ENCODE peak calls at places on chromosome 11, in five cellular contexts. F is thoracic aorta, S is psoas muscle, G is mammary epithelial cell, W is kidney. T is an unnamed sample.
A peak's percentile ranks its signal among the peaks of the same experiment; 100 is the strongest.

GRCh38 chr11:107598225-107599139 is 7.5 kb downstream of the ELMOD1 start:
- DNase-seq in G (no peak), S (peak; percentile 54), W (no peak), F (no peak), T (no peak)

GRCh38 chr11:2213384-2213842 is 41.8 kb upstream of the TH start:
- DNase-seq in W (peak; percentile 54), F (no peak), G (no peak), S (peak; percentile 45), T (no peak)

GRCh38 chr11:111691176-111691575 is 75.0 kb downstream of the PPP2R1B start:
- DNase-seq in W (no peak), S (no peak), F (no peak), G (no peak), T (no peak)

GRCh38 chr11:5550440-5551095 is 2.2 kb upstream of the OR52H1 start:
- DNase-seq in S (no peak), W (no peak), F (no peak), G (peak; percentile 68), T (peak; percentile 49)

GRCh38 chr11:104093426-104094280 is 57.2 kb downstream of the DDI1 start:
- DNase-seq in G (no peak), W (no peak), F (no peak), S (no peak), T (no peak)

GRCh38 chr11:111735262-111736116 is 30.7 kb downstream of the PPP2R1B start:
- DNase-seq in W (peak; percentile 94), F (peak; percentile 62), G (peak; percentile 95), S (peak; percentile 85), T (peak; percentile 96)

GRCh38 chr11:117597083-117597482 is 199.9 kb downstream of the DSCAML1 start:
- DNase-seq in W (no peak), F (no peak), S (no peak), G (peak; percentile 18), T (peak; percentile 11)

GRCh38 chr11:106156290-106156937 is 79.0 kb downstream of the AASDHPPT start:
- DNase-seq in F (no peak), S (no peak), W (no peak), G (peak; percentile 58), T (no peak)

GRCh38 chr11:69207165-69207889 is 51.6 kb downstream of the SMIM38 start:
- DNase-seq in S (no peak), W (no peak), G (no peak), F (no peak), T (no peak)

GRCh38 chr11:9535189-9535781 is 38.2 kb upstream of the WEE1 start:
- DNase-seq in W (no peak), F (peak; percentile 23), G (peak; percentile 78), S (peak; percentile 89), T (peak; percentile 49)

GRCh38 chr11:69463181-69463891 is 18.1 kb upstream of the LINC01488 start:
- DNase-seq in F (no peak), S (peak; percentile 72), W (peak; percentile 66), G (no peak), T (peak; percentile 4)

GRCh38 chr11:34302046-34302921 is 55.5 kb downstream of the ABTB2 start:
- DNase-seq in G (peak; percentile 77), S (no peak), W (no peak), F (no peak), T (no peak)

GRCh38 chr11:105181100-105181499 is 41.5 kb upstream of the CARD18 start:
- DNase-seq in F (no peak), W (no peak), G (peak; percentile 41), S (no peak), T (peak; percentile 82)

GRCh38 chr11:56705784-56706396 is 7.0 kb downstream of the OR9G1 start:
- DNase-seq in W (no peak), G (peak; percentile 14), S (no peak), F (no peak), T (no peak)

GRCh38 chr11:119344291-119345010 is 2.1 kb downstream of the MFRP start:
- DNase-seq in S (no peak), W (peak; percentile 66), F (no peak), G (no peak), T (no peak)

GRCh38 chr11:9688716-9689511 is 25.0 kb downstream of the SWAP70 start:
- DNase-seq in G (peak; percentile 80), F (no peak), W (no peak), S (no peak), T (peak; percentile 78)

GRCh38 chr11:2575611-2576051 is 124.2 kb downstream of the KCNQ1OT1 start:
- DNase-seq in F (no peak), G (no peak), S (peak; percentile 36), W (peak; percentile 40), T (no peak)

GRCh38 chr11:72079776-72080325 is 491 bp downstream of the NUMA1 start:
- DNase-seq in G (peak; percentile 24), W (no peak), S (no peak), F (no peak), T (no peak)

GRCh38 chr11:27179334-27179733 is 138.7 kb downstream of the BBOX1 start:
- DNase-seq in G (no peak), F (no peak), W (no peak), S (no peak), T (no peak)

GRCh38 chr11:70524096-70524922 is 126.0 kb downstream of the CTTN start:
- DNase-seq in G (no peak), F (no peak), S (peak; percentile 19), W (peak; percentile 48), T (no peak)

GRCh38 chr11:73237471-73238290 is 19.6 kb downstream of the P2RY2 start:
- DNase-seq in S (peak; percentile 92), W (peak; percentile 64), F (peak; percentile 35), G (no peak), T (no peak)

GRCh38 chr11:109668973-109669634 is 247.1 kb downstream of the C11orf87 start:
- DNase-seq in S (no peak), F (no peak), G (peak; percentile 84), W (no peak), T (peak; percentile 83)

GRCh38 chr11:102623128-102623527 is 2.0 kb downstream of the MMP20 start:
- DNase-seq in G (no peak), F (no peak), S (no peak), W (no peak), T (no peak)

GRCh38 chr11:65776196-65776595 is 4.6 kb downstream of the AP5B1 start:
- DNase-seq in G (no peak), F (no peak), S (no peak), W (no peak), T (no peak)

GRCh38 chr11:35274909-35275807 is 136.2 kb downstream of the CD44 start:
- DNase-seq in S (no peak), G (peak; percentile 48), W (no peak), F (peak; percentile 47), T (peak; percentile 62)

GRCh38 chr11:121687961-121688566 is 235.3 kb upstream of the SORL1-AS1 start:
- DNase-seq in S (no peak), W (no peak), G (no peak), F (no peak), T (no peak)

GRCh38 chr11:2644844-2645778 is 54.7 kb downstream of the KCNQ1OT1 start:
- DNase-seq in S (no peak), W (no peak), G (no peak), F (no peak), T (no peak)

GRCh38 chr11:130847517-130847916 is 68.8 kb downstream of the SNX19 start:
- DNase-seq in F (no peak), W (no peak), S (no peak), G (peak; percentile 99), T (peak; percentile 99)

GRCh38 chr11:120221115-120221752 is 10.4 kb downstream of the OAF start:
- DNase-seq in S (no peak), G (no peak), W (no peak), F (no peak), T (no peak)

DNA sequence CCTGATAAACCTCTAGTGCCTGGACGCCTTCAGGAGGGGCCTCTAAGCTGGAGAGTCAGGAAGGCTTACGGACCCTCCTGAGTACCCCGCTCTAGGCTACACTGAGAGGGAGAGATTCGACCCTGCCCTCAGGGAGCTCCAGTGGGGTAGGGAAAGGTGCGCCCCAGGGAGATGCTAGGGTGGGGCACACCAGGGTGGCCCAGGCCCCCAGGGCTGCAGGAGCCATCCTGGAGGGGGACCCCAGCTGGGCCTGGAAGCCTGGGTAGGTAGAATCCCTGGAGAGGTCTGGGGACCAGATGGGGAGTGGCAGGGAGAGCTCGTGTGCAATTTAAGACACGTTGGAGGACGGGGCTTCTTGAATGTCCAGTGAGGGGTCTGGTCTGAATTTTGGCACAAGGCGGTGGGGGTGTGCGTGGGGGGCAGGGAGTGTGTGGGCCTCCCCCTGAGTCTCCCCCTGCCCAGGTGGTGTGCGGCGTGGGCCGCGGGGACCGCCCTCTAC is 4.7 kb downstream of the CARNS1 start:
- DNase-seq in F (no peak), W (peak; percentile 82), G (no peak), S (no peak), T (no peak)
- H3K27ac ChIP-seq in F (peak overlapping the region; percentile 90), W (peak overlapping the region; percentile 57), G (no peak overlapping the region), S (peak overlapping the region; percentile 95), T (no peak overlapping the region)

GRCh38 chr11:91823252-91823830 is 401.3 kb upstream of the FAT3 start:
- DNase-seq in W (no peak), S (no peak), G (no peak), F (no peak), T (no peak)

GRCh38 chr11:91819743-91820142 is 404.9 kb upstream of the FAT3 start:
- DNase-seq in F (no peak), W (no peak), S (no peak), G (no peak), T (no peak)

GRCh38 chr11:91822805-91823204 is 401.8 kb upstream of the FAT3 start:
- DNase-seq in F (no peak), S (no peak), W (no peak), G (no peak), T (no peak)

GRCh38 chr11:91820709-91821108 is 403.9 kb upstream of the FAT3 start:
- DNase-seq in S (no peak), G (no peak), W (no peak), F (no peak), T (no peak)

GRCh38 chr11:91819195-91819594 is 405.4 kb upstream of the FAT3 start:
- DNase-seq in W (no peak), F (no peak), S (no peak), G (no peak), T (no peak)
- TF ChIP-seq CTCF in W (no peak), F (no peak), S (no peak), G (no peak), T (no peak)

GRCh38 chr11:96340555-96340885 is 2.5 kb downstream of the MAML2 start:
- DNase-seq in S (no peak), W (no peak), F (no peak), G (peak; percentile 22), T (no peak)
- H3K4me1 ChIP-seq in S (peaks cover 10% of the 10 kb centered on the region), W (peaks cover 40% of the 10 kb centered on the region), F (peaks cover 40% of the 10 kb centered on the region), G (peaks cover 44% of the 10 kb centered on the region), T (peaks cover 14% of the 10 kb centered on the region)

GRCh38 chr11:17719940-17720795 is 797 bp downstream of the MYOD1 start:
- DNase-seq in F (no peak), W (no peak), S (peak; percentile 83), G (no peak), T (no peak)

GRCh38 chr11:17720796-17721171 is 1.4 kb downstream of the MYOD1 start:
- DNase-seq in F (no peak), S (peak; percentile 84), W (no peak), G (no peak), T (no peak)

GRCh38 chr11:17722000-17722643 is 2.8 kb downstream of the MYOD1 start:
- DNase-seq in F (no peak), W (no peak), G (no peak), S (peak; percentile 75), T (no peak)

GRCh38 chr11:17719028-17719939 is at the start of gene MYOD1:
- DNase-seq in S (peak; percentile 92), G (no peak), F (no peak), W (no peak), T (peak; percentile 40)

GRCh38 chr11:17721242-17721999 is 2.0 kb downstream of the MYOD1 start:
- DNase-seq in W (no peak), G (no peak), S (peak; percentile 57), F (no peak), T (no peak)
- H3K27ac ChIP-seq in W (no peak overlapping the region), G (no peak overlapping the region), S (peak overlapping the region; percentile 94), F (no peak overlapping the region), T (no peak overlapping the region)

GRCh38 chr11:46075928-46076327 is 45.3 kb downstream of the PHF21A start:
- DNase-seq in F (no peak), W (no peak), G (no peak), S (no peak), T (no peak)
- TF ChIP-seq CTCF in F (no peak), W (no peak), G (no peak), S (no peak), T (peak; percentile 62)

T was measured in foreskin keratinocyte.